ENCODE peak calls at places on chromosomes 11 and 22, in four cellular contexts. C, N, G and L are unnamed samples. For H3F3A, the result is how much of the 10 kb centered on the place peaks cover.

GRCh38 chr11:48077251-48077650 is 96.9 kb downstream of the PTPRJ start:
- DNase-seq in C (no peak), N (no peak), G (no peak), L (no peak)

GRCh38 chr11:116654526-116654925 is 118.3 kb downstream of the BUD13 start:
- DNase-seq in C (no peak), N (no peak), G (no peak), L (no peak)

GRCh38 chr11:10625281-10625981 is 57.0 kb upstream of the LYVE1 start:
- DNase-seq in C (no peak), N (no peak), G (no peak), L (no peak)

GRCh38 chr22:41998361-41999261 is at the start of gene WBP2NL:
- DNase-seq in C (peak), N (peak), G (no peak), L (peak)

GRCh38 chr11:575324-575995 is 810 bp upstream of the PHRF1 start:
- DNase-seq in C (no peak), N (peak), G (peak), L (peak)

GRCh38 chr11:118003021-118003423 is 16.8 kb downstream of the IL10RA start:
- DNase-seq in C (no peak), N (no peak), G (no peak), L (no peak)

GRCh38 chr11:102457865-102458264 is 5.3 kb upstream of the TMEM123 start:
- DNase-seq in C (peak), N (no peak), G (no peak), L (no peak)

GRCh38 chr11:111935331-111936044 is 1.7 kb upstream of the DIXDC1 start:
- DNase-seq in C (peak), N (no peak), G (no peak), L (peak)

GRCh38 chr22:46246178-46246577 is 3.9 kb downstream of the CDPF1 start:
- DNase-seq in C (no peak), N (no peak), G (no peak), L (no peak)

GRCh38 chr11:82733444-82734119 is at the start of gene FAM181B:
- DNase-seq in C (no peak), N (peak), G (peak), L (peak)

GRCh38 chr11:72012091-72012630 is 13.5 kb downstream of the IL18BP start:
- DNase-seq in C (no peak), N (no peak), G (no peak), L (no peak)

GRCh38 chr11:84901986-84902385 is 725.2 kb downstream of the DLG2 start:
- DNase-seq in C (no peak), N (no peak), G (no peak), L (peak)

GRCh38 chr22:30423296-30423958 is 2.1 kb upstream of the MTFP1 start:
- DNase-seq in C (peak), N (peak), G (no peak), L (peak)

GRCh38 chr11:3085052-3085451 is 27.8 kb upstream of the CARS1 start:
- DNase-seq in C (no peak), N (no peak), G (no peak), L (no peak)

GRCh38 chr22:45631140-45631539 is 40.5 kb upstream of the ATXN10 start:
- DNase-seq in C (no peak), N (peak), G (peak), L (no peak)

GRCh38 chr22:39622881-39623367 is 52.4 kb downstream of the CACNA1I start:
- DNase-seq in C (peak), N (peak), G (peak), L (peak)

GRCh38 chr22:32396746-32397145 is 15.3 kb downstream of the RTCB start:
- DNase-seq in C (no peak), N (no peak), G (no peak), L (peak)

GRCh38 chr22:47397673-47398072 is 635.2 kb downstream of the TBC1D22A start:
- DNase-seq in C (no peak), N (no peak), G (no peak), L (no peak)

GRCh38 chr22:21623402-21623970 is 6.3 kb downstream of the YDJC start:
- DNase-seq in C (no peak), N (no peak), G (no peak), L (no peak)

GRCh38 chr22:19525666-19526065 is 1.5 kb upstream of the CLDN5 start:
- DNase-seq in C (no peak), N (no peak), G (no peak), L (no peak)

GRCh38 chr11:29447821-29448220 is 569.0 kb downstream of the KCNA4 start:
- DNase-seq in C (no peak), N (no peak), G (no peak), L (no peak)

GRCh38 chr22:26797910-26798309 is 140.5 kb downstream of the MIAT start:
- DNase-seq in C (no peak), N (peak), G (peak), L (no peak)

GRCh38 chr22:36155702-36156101 is 4.9 kb downstream of the APOL3 start:
- DNase-seq in C (no peak), N (no peak), G (no peak), L (peak)

GRCh38 chr22:35462558-35463230 is 62.8 kb downstream of the MCM5 start:
- DNase-seq in C (no peak), N (no peak), G (no peak), L (no peak)

GRCh38 chr11:118206612-118207031 is 18.2 kb downstream of the JAML start:
- DNase-seq in C (no peak), N (no peak), G (no peak), L (no peak)

GRCh38 chr11:46369458-46370152 is 11.9 kb upstream of the MDK start:
- DNase-seq in C (peak), N (peak), G (peak), L (peak)

GRCh38 chr11:124717786-124718634 is 21.7 kb upstream of the NRGN start:
- DNase-seq in C (peak), N (peak), G (peak), L (peak)
- H2AFZ ChIP-seq in C (peak), N (peak), G (peak), L (peak)

GRCh38 chr22:50526849-50527801 is 1.7 kb upstream of the SCO2 start:
- DNase-seq in C (no peak), N (peak), G (peak), L (no peak)
- H3F3A ChIP-seq in C (under half), N (under half), G (half or more), L (under half)

GRCh38 chr22:24506802-24507438 is 11.8 kb downstream of the UPB1 start:
- DNase-seq in C (no peak), N (peak), G (no peak), L (peak)
- H2AFZ ChIP-seq in C (no peak), N (peak), G (peak), L (no peak)

DNA sequence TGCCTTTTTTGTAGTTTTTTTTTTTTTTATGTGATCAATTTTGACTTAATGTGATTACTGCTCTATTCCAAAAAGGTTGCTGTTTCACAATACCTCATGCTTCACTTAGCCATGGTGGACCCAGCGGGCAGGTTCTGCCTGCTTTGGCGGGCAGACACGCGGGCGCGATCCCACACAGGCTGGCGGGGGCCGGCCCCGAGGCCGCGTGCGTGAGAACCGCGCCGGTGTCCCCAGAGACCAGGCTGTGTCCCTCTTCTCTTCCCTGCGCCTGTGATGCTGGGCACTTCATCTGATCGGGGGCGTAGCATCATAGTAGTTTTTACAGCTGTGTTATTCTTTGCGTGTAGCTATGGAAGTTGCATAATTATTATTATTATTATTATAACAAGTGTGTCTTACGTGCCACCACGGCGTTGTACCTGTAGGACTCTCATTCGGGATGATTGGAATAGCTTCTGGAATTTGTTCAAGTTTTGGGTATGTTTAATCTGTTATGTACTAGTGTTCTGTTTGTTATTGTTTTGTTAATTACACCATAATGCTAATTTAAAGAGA is 12.5 kb downstream of the CCND1 start:
- DNase-seq in C (no peak), N (no peak), G (no peak), L (no peak)
- H3F3A ChIP-seq in C (under half), N (under half), G (under half), L (half or more)